ENCODE peak calls at places on chromosomes 3 and 15, in five cellular contexts. T is HepG2; X is MM.1S; L is progenitor cell of endocrine pancreas; O is CD8-positive, alpha-beta T cell. W is an unnamed sample.

GRCh38 chr3:94928921-94929320 is 866.1 kb downstream of the NSUN3 start:
- DNase-seq in T (peak), X (no peak), L (no peak), O (no peak), W (no peak)

GRCh38 chr15:92011611-92012367 is 158.3 kb downstream of the SLCO3A1 start:
- DNase-seq in T (no peak), X (no peak), L (no peak), O (no peak), W (no peak)

GRCh38 chr3:38163117-38163870 is 2.0 kb upstream of the OXSR1 start:
- DNase-seq in T (peak), X (peak), L (no peak), O (no peak), W (no peak)

GRCh38 chr3:155791190-155791589 is 14.9 kb downstream of the C3orf33 start:
- DNase-seq in T (no peak), X (no peak), L (no peak), O (no peak), W (no peak)

GRCh38 chr3:185363662-185364203 is 797 bp downstream of the MAP3K13 start:
- DNase-seq in T (no peak), X (no peak), L (no peak), O (no peak), W (no peak)

GRCh38 chr15:35293353-35294130 is 208.4 kb upstream of the NANOGP8 start:
- DNase-seq in T (peak), X (no peak), L (no peak), O (no peak), W (no peak)

GRCh38 chr15:69758810-69759410 is 306.3 kb downstream of the RPLP1 start:
- DNase-seq in T (no peak), X (peak), L (no peak), O (peak), W (no peak)

GRCh38 chr15:25170781-25171110 is 216.0 kb downstream of the SNRPN start:
- DNase-seq in T (no peak), X (no peak), L (no peak), O (no peak), W (no peak)

GRCh38 chr3:129623447-129624118 is 17.1 kb upstream of the PLXND1 start:
- DNase-seq in T (no peak), X (no peak), L (no peak), O (no peak), W (no peak)

GRCh38 chr15:28456476-28457395 is 76.0 kb downstream of the GOLGA8G start:
- DNase-seq in T (no peak), X (no peak), L (no peak), O (no peak), W (peak)

GRCh38 chr3:49794431-49794830 is 5.2 kb downstream of the CDHR4 start:
- DNase-seq in T (no peak), X (no peak), L (no peak), O (no peak), W (no peak)

GRCh38 chr3:71025010-71025409 is 558.5 kb downstream of the FOXP1 start:
- DNase-seq in T (no peak), X (no peak), L (no peak), O (no peak), W (no peak)

GRCh38 chr3:25575001-25575400 is 89.7 kb downstream of the TOP2B start:
- DNase-seq in T (no peak), X (no peak), L (no peak), O (no peak), W (no peak)

GRCh38 chr3:176097036-176097435 is 1100.2 kb downstream of the TBL1XR1 start:
- DNase-seq in T (no peak), X (no peak), L (no peak), O (no peak), W (no peak)

GRCh38 chr15:59438891-59439290 is 905 bp downstream of the FAM81A start:
- DNase-seq in T (no peak), X (no peak), L (no peak), O (no peak), W (no peak)
- TF ChIP-seq CTCF in T (no peak), X (no peak), L (no peak), O (no peak), W (no peak)

GRCh38 chr3:52053307-52054304 is 2.8 kb downstream of the DUSP7 start:
- DNase-seq in T (no peak), X (no peak), L (no peak), O (no peak), W (no peak)
- TF ChIP-seq CTCF in T (peak), X (no peak), L (no peak), O (no peak), W (no peak)

DNA sequence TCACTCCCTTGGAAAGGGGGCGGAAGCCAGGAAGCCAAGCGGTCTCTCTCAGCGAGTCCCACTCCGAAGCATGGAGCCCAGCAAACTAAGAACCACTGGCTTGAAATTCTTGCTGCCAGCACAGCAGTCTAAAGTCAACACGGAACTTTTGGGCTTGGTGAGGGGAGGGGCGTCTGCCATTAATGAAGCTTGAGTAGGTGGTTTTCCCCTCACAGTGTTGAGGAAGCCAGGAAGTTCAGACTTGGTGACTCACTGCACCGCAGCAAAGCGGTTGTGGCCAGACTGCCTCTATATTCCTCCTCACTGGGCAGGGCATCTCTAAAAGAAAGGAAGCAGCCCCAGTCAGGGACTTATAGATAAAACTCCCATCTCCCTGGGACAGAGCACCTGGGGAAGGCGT is 665.4 kb upstream of the CBLB start:
- DNase-seq in T (no peak), X (no peak), L (no peak), O (peak), W (no peak)
- TF ChIP-seq CTCF in T (no peak), X (no peak), L (no peak), O (no peak), W (no peak)

DNA sequence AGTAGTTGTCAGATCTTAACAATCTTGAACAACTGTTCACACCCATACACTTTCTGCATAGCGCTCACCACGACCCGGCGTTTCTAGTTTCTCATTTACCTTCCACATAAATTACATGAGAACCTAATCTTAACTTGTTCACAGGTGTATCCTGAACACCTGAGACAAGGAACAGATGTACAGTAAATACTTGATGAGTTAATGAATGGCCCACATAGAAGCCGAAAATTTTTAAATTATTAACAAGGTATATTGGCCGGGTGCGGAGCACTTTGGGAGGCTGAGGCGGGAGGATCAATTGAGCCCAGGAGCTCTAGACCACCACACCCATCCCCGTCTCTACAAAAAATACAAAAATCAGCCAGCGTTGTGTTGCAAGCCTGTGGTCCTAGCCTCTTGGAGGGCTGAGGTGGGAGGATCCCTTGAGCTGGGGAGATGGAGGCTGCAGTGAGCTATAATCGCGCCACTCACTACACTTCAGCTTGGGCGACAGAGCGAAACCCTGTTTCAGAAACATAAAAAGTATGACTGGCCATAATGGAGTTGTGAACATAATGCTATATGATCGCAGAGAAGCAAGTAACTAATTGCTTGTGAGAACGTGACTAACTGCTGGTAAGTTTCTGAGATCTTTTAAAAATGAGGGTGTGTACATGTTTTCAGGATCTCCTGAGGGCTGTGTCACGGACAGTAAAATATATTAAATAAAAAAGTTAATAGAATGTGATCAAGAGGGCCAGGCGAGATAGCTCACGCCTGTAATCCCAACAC is 1.0 kb upstream of the SMARCC1 start:
- DNase-seq in T (no peak), X (peak), L (no peak), O (no peak), W (no peak)
- TF ChIP-seq CTCF in T (no peak), X (no peak), L (no peak), O (no peak), W (no peak)

DNA sequence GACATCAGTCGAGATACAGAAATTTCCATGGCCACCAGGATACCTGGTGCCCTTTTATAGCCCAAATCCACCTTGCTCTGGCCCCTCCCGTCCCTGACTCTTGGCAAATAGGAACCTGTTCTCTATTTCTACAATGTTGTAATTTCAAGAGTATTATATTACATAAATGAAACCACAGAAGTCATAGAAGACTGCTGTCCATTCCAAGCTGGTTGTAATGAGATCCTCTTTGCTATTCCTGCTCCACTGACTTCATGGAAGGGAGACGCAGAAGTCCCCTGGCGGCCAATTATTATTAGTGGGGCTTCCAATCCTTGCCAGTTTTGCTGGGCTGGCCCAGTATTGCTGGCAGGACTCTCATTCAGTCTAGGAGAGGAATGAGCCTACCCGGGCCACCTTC is 26.6 kb downstream of the DCP1A start:
- DNase-seq in T (no peak), X (no peak), L (no peak), O (no peak), W (no peak)
- TF ChIP-seq CTCF in T (no peak), X (no peak), L (no peak), O (no peak), W (no peak)

GRCh38 chr3:17494117-17494809 is 248.2 kb downstream of the TBC1D5 start:
- DNase-seq in T (no peak), X (no peak), L (no peak), O (no peak), W (peak)
- TF ChIP-seq CTCF in T (no peak), X (no peak), L (no peak), O (no peak), W (no peak)

DNA sequence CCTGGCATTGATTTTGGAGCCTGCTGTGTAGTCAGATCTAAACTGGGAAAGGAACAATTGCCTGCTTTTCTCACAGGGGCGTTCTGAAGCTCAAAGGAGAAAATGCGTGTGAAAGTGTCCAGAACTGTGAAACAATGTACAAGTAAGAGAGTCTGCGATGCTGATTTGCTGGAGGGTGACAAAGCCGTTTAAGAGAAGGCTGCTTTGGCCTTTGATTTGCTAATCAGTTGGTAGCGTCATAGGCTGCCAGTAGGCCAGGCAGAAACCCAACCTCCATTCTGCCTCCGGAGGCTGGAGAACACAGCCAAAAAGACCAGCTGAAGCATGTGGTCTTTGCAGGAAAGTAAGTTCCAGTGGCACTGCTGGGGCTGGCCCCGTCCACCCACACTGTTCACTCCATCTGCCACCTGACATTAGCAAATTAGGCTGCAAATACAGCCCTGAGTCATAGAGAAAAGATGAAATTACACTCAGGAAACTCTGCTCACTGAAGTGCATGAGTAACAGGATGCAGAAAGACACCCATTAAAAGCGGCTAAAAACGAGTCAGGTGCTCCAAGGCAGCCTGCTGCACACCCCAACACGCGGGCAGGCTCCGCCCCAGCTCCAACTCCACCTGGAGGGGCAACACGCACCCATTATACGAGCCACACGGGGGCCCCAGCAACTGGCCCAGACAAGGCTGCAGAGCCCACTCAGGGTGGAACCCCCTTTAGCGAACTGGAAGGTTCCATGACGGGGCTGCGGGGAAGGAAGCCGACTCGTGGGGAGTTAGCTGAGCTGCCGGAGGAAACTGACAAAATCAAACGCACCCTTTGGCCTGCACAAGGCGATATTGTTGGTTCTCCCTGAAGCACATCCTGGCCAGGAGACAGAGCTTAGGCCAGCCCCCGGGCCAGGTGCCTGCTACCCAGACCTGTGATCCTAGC is 31.6 kb downstream of the ZDHHC19 start:
- DNase-seq in T (no peak), X (no peak), L (no peak), O (peak), W (no peak)
- TF ChIP-seq CTCF in T (peak), X (no peak), L (no peak), O (peak), W (no peak)

DNA sequence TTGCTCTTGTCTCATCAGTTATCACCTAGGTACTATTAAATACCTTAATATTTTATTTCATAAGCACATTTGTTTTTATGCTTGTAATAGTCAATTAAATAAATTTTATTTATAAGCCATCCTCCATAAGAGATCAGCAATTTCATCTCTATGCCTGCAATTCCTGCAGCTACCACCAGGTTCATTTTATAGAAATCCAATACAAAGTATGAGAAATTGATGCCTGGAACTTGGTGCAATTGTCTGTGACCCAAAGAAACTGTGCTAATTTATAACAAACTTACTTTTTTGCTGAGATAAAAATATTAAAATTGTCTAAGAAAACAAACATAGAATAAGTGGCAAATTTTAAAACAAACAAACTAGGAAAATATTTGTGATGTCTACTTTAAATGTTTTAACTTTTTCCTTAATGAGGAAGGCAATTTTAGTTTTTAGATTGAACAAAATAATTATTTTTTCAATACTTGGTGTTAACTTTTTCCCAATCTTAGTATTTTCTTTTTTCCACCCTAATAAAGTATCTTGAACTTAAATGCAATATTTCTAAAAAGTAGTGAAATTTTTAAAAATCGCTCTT is 1026.6 kb downstream of the ROBO1 start:
- DNase-seq in T (peak), X (no peak), L (no peak), O (no peak), W (no peak)
- TF ChIP-seq CTCF in T (no peak), X (peak), L (peak), O (peak), W (peak)

GRCh38 chr15:79075256-79075655 is 15.3 kb downstream of the RASGRF1 start:
- DNase-seq in T (no peak), X (no peak), L (no peak), O (no peak), W (no peak)
- TF ChIP-seq CTCF in T (no peak), X (no peak), L (no peak), O (no peak), W (no peak)

DNA sequence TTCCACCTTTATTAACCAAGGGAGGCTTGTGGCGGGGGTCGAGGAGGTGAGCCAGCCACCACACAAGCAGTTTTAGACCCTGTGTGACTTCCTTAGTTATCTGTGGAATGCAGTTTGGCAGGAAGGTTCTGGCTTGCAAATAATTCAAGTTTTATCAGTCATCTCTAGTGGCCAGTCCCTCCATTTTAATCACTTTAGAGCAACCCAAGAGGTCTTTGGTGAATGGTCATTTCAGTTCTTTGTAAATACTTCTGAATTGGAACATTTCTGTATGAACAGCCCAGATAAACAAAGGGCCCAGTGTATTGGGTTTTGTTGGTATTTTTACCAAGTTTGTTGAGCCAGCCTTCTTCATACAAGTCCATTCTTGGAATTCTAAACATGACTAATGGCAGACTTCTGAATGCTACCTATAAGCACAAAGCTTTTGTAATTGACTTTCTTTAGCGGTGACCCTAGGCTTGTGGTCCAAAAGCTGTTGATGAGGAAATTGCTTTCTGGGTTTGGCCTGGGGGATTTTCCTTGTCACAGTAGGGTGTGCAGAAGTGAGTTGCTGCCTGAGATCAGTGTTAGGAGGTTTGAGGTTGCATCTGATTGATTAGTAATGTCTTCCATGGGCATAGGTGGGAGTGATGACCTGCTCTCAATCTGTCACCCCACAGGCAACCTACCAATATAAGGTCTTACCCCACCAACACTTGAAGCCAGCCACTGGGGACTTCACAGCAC is 193.3 kb upstream of the TOPAZ1 start:
- DNase-seq in T (no peak), X (no peak), L (no peak), O (no peak), W (no peak)
- TF ChIP-seq CTCF in T (no peak), X (no peak), L (no peak), O (no peak), W (no peak)

W was measured in glutamatergic neuron.